ENCODE peak calls at places on chromosomes 7 and 10, in four cellular contexts. F, D, E and R are unnamed samples.

GRCh38 chr7:140639366-140640053 is 1.1 kb downstream of the DENND2A start:
- DNase-seq in D (no peak), E (peak; percentile 77), F (no peak), R (no peak)

GRCh38 chr10:27072436-27073114 is 27.7 kb downstream of the ANKRD26 start:
- DNase-seq in D (no peak), E (no peak), F (no peak), R (no peak)

GRCh38 chr10:15725603-15726002 is 5.9 kb upstream of the ITGA8 start:
- DNase-seq in E (peak; percentile 38), D (no peak), F (no peak), R (peak; percentile 11)

GRCh38 chr7:7399707-7400106 is 136.0 kb downstream of the COL28A1 start:
- DNase-seq in D (no peak), F (no peak), E (no peak), R (no peak)

GRCh38 chr7:75716992-75717626 is 21.6 kb downstream of the HIP1 start:
- DNase-seq in E (no peak), D (no peak), F (no peak), R (no peak)

GRCh38 chr10:32983333-32983909 is 25.4 kb upstream of the ITGB1 start:
- DNase-seq in D (peak; percentile 28), F (no peak), E (peak; percentile 84), R (no peak)

GRCh38 chr7:55144333-55144954 is 125.6 kb downstream of the EGFR start:
- DNase-seq in D (no peak), E (no peak), F (no peak), R (no peak)

GRCh38 chr10:34102237-34102673 is 712.8 kb downstream of the PARD3 start:
- DNase-seq in D (peak; percentile 41), F (peak; percentile 83), E (no peak), R (no peak)

GRCh38 chr7:26061340-26062239 is 90.4 kb upstream of the NFE2L3 start:
- DNase-seq in E (no peak), F (no peak), D (peak; percentile 84), R (no peak)

GRCh38 chr10:132698761-132699391 is 87.1 kb downstream of the NKX6-2 start:
- DNase-seq in D (no peak), E (no peak), F (peak; percentile 61), R (no peak)

GRCh38 chr10:2928219-2928840 is 139.0 kb upstream of the PFKP start:
- DNase-seq in D (peak; percentile 61), E (peak; percentile 26), F (peak; percentile 78), R (peak; percentile 28)

GRCh38 chr10:132872658-132873057 is 69.7 kb downstream of the CFAP46 start:
- DNase-seq in E (no peak), F (peak; percentile 31), D (peak; percentile 9), R (no peak)

GRCh38 chr7:101804642-101805401 is 12.6 kb upstream of the CUX1 start:
- DNase-seq in F (no peak), D (no peak), E (no peak), R (no peak)

GRCh38 chr10:75347211-75347610 is 54.4 kb downstream of the ZNF503 start:
- DNase-seq in D (no peak), E (no peak), F (no peak), R (no peak)

GRCh38 chr7:93622036-93622714 is 47.7 kb upstream of the CALCR start:
- DNase-seq in E (no peak), D (no peak), F (no peak), R (no peak)

GRCh38 chr10:102241444-102242117 is at the start of gene PITX3:
- DNase-seq in F (peak; percentile 92), E (peak; percentile 78), D (peak; percentile 85), R (peak; percentile 11)

GRCh38 chr10:115830260-115830970 is 442.6 kb downstream of the GFRA1 start:
- DNase-seq in E (peak; percentile 44), F (no peak), D (no peak), R (no peak)

GRCh38 chr10:83122336-83122735 is 1017.0 kb upstream of the GHITM start:
- DNase-seq in F (no peak), E (no peak), D (no peak), R (no peak)

DNA sequence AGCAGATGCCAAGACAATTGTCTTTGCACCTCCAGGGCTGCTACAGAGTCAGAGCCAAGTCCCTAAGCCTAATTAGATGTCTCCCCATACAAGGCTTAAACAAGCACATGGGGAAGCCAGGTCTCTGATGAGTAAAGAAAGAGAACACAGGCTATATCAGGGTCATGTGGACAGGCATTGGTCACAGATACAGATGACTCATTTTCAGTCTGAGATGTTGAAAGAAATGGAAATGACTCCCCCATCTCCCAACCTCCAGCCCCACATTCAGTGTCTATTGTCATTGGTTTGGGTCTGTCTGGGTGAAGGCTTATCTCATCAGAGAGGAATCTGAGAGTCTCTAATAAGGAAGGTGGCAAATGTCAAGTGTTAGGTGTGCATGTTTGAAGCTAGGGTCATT is 290.1 kb upstream of the KIAA1217 start:
- DNase-seq in D (no peak), F (no peak), E (no peak), R (no peak)
- H3K27ac ChIP-seq in D (no peak overlapping the region), F (no peak overlapping the region), E (no peak overlapping the region), R (no peak overlapping the region)

GRCh38 chr10:29202541-29202940 is 86.3 kb upstream of the LYZL1 start:
- DNase-seq in F (no peak), E (no peak), D (no peak), R (no peak)
- H3K27ac ChIP-seq in F (no peak overlapping the region), E (no peak overlapping the region), D (no peak overlapping the region), R (no peak overlapping the region)

DNA sequence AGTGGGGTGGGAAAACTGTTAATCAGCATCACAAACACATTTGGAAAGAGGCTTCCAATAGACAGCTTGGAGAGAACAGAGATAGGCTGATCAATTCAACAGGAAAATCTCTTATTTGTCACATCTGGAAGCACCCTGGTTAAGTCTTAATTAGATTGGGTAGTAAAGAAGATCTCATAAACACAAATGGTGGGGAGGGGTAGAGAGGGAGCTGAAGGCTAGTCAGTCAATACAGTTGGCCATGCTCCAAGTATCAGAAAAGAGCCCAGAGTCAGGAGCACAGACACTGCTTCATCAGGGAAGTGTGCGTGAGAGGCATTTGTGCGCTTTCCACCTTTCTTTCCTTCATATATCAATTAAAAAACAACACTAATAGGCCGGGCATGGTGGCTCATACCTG is 130.5 kb downstream of the SORCS1 start:
- DNase-seq in D (no peak), E (no peak), F (no peak), R (no peak)
- H3K27ac ChIP-seq in D (no peak overlapping the region), E (no peak overlapping the region), F (no peak overlapping the region), R (no peak overlapping the region)

GRCh38 chr7:128831994-128832879 is 2.0 kb downstream of the FLNC start:
- DNase-seq in D (no peak), E (no peak), F (peak; percentile 90), R (no peak)
- H3K27ac ChIP-seq in D (no peak overlapping the region), E (peak overlapping the region; percentile 90), F (peak overlapping the region; percentile 90), R (peak overlapping the region; percentile 98)

GRCh38 chr7:144691240-144691639 is 144.6 kb downstream of the TPK1 start:
- DNase-seq in E (no peak), D (no peak), F (no peak), R (no peak)
- H3K27ac ChIP-seq in E (no peak overlapping the region), D (no peak overlapping the region), F (no peak overlapping the region), R (no peak overlapping the region)

GRCh38 chr7:43869898-43870240 is 552 bp upstream of the MRPS24 start:
- DNase-seq in F (peak; percentile 80), E (peak; percentile 86), D (no peak), R (no peak)

GRCh38 chr7:43871064-43871463 is 1.7 kb upstream of the MRPS24 start:
- DNase-seq in E (no peak), D (no peak), F (no peak), R (no peak)

GRCh38 chr7:43870316-43870715 is 999 bp upstream of the MRPS24 start:
- DNase-seq in E (no peak), F (no peak), D (no peak), R (no peak)

GRCh38 chr7:43873300-43873699 is 4.0 kb upstream of the MRPS24 start:
- DNase-seq in D (no peak), F (no peak), E (no peak), R (no peak)

DNA sequence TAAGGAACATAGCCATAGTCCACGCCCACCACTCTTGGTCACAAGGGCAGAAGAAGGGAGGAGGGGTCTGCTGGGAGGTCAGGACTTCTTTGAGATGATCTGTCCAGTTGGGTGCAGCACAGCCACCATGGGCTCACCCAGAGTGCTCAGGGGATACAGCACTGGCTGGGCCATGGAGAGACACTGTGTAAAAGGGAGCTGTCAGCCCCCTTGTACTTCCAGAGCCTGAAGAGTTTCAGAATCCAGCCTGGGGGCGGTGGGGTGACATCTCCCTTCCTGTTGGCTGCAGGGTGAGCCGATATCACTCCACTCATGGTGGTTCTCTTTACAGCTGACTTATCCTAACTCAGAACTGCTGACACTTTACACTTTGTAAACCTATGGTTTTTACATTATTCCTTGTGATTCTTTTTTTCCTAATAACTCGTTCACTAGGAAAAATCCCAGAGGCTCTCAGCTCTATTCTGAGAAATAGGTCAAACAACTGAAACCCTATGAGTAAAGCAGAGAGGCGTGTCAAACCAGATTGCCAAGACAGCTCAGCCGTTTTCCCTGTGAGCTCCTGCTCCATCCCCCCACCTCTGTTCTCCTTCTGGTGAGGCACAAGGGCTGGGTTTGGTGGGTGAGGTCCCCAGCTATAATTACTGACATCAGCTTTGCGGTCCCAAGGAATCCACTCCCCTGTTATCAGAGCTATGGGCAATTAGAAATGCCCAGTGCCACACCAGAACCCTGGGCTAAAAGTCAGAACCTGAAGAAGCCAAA is 3.3 kb upstream of the MRPS24 start:
- DNase-seq in E (peak; percentile 57), D (no peak), F (peak; percentile 81), R (no peak)
- H3K27ac ChIP-seq in E (peak overlapping the region; percentile 89), D (no peak overlapping the region), F (peak overlapping the region; percentile 79), R (no peak overlapping the region)

GRCh38 chr10:98415710-98416077 is 712 bp upstream of the PYROXD2 start:
- DNase-seq in E (no peak), D (no peak), F (peak; percentile 46), R (no peak)
- H3K27ac ChIP-seq in E (no peak overlapping the region), D (peak overlapping the region; percentile 67), F (peak overlapping the region; percentile 77), R (peak overlapping the region; percentile 84)

GRCh38 chr7:117759950-117760640 is 113.1 kb downstream of the CTTNBP2 start:
- DNase-seq in D (no peak), E (peak; percentile 38), F (no peak), R (no peak)

GRCh38 chr7:117764031-117764430 is 109.2 kb downstream of the CTTNBP2 start:
- DNase-seq in E (no peak), F (no peak), D (no peak), R (no peak)

GRCh38 chr7:117757440-117757839 is 115.8 kb downstream of the CTTNBP2 start:
- DNase-seq in F (no peak), D (no peak), E (no peak), R (no peak)

GRCh38 chr7:117766915-117767314 is 106.3 kb downstream of the CTTNBP2 start:
- DNase-seq in F (no peak), E (no peak), D (no peak), R (no peak)

DNA sequence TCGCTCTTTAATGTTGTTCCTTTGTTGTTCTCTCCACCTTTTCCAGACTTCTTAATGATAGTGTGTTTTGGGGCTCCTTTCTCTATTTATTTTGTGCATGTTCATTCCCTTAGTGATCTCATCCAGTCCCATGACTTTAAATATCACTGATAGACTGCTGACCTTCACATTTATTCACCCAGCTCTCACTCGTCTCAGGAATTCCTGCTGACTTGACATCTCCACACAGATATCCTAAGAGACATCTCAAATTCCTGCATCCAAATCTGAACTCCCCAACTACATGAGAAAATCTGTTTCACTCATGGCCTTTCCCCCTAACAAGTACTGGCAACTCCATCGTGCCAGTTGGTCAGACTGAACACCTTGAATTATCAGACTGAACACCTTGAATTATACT is 111.2 kb downstream of the CTTNBP2 start:
- DNase-seq in F (no peak), D (no peak), E (no peak), R (no peak)
- H3K27ac ChIP-seq in F (no peak overlapping the region), D (no peak overlapping the region), E (no peak overlapping the region), R (no peak overlapping the region)

GRCh38 chr10:44393051-44393630 is 8.2 kb upstream of the CXCL12 start:
- DNase-seq in E (no peak), D (no peak), F (no peak), R (no peak)
- H3K27ac ChIP-seq in E (peak overlapping the region; percentile 11), D (no peak overlapping the region), F (no peak overlapping the region), R (no peak overlapping the region)